ENCODE peak calls at places on chromosomes 3 and 15, in five cellular contexts. One of them, this sample, is unnamed. For H3K9me3, the result is how much of the 10 kb centered on the place peaks cover.

GRCh38 chr3:188947401-188947982 is 224.3 kb upstream of the TPRG1 start:
- DNase-seq in GM23248: peak
- DNase-seq in PC-3: peak
- DNase-seq in fibroblast of lung: peak
- DNase-seq in endothelial cell of umbilical vein: peak
- DNase-seq in this sample: peak

GRCh38 chr3:71163216-71163918 is 420.2 kb downstream of the FOXP1 start:
- DNase-seq in GM23248: no peak
- DNase-seq in PC-3: no peak
- DNase-seq in fibroblast of lung: peak
- DNase-seq in endothelial cell of umbilical vein: peak
- DNase-seq in this sample: no peak

GRCh38 chr3:113304856-113305540 is 93.6 kb downstream of the BOC start:
- DNase-seq in GM23248: peak
- DNase-seq in PC-3: peak
- DNase-seq in fibroblast of lung: no peak
- DNase-seq in endothelial cell of umbilical vein: no peak
- DNase-seq in this sample: peak

GRCh38 chr3:196634224-196634623 is 5.3 kb upstream of the NRROS start:
- DNase-seq in GM23248: no peak
- DNase-seq in PC-3: no peak
- DNase-seq in fibroblast of lung: no peak
- DNase-seq in endothelial cell of umbilical vein: no peak
- DNase-seq in this sample: no peak

GRCh38 chr3:100401674-100402036 is 316 bp downstream of the LNP1 start:
- DNase-seq in GM23248: peak
- DNase-seq in PC-3: peak
- DNase-seq in fibroblast of lung: peak
- DNase-seq in endothelial cell of umbilical vein: no peak
- DNase-seq in this sample: peak

GRCh38 chr3:68306571-68306970 is 625.8 kb downstream of the TAFA4 start:
- DNase-seq in GM23248: peak
- DNase-seq in PC-3: peak
- DNase-seq in fibroblast of lung: no peak
- DNase-seq in endothelial cell of umbilical vein: no peak
- DNase-seq in this sample: peak

GRCh38 chr3:158420654-158421396 is 150.2 kb upstream of the MLF1 start:
- DNase-seq in GM23248: peak
- DNase-seq in PC-3: peak
- DNase-seq in fibroblast of lung: peak
- DNase-seq in endothelial cell of umbilical vein: no peak
- DNase-seq in this sample: peak

GRCh38 chr15:60407406-60407805 is 9.6 kb upstream of the ANXA2 start:
- DNase-seq in GM23248: peak
- DNase-seq in PC-3: peak
- DNase-seq in fibroblast of lung: peak
- DNase-seq in endothelial cell of umbilical vein: peak
- DNase-seq in this sample: peak

GRCh38 chr3:125670945-125671344 is 75.6 kb upstream of the OSBPL11 start:
- DNase-seq in GM23248: no peak
- DNase-seq in PC-3: no peak
- DNase-seq in fibroblast of lung: no peak
- DNase-seq in endothelial cell of umbilical vein: no peak
- DNase-seq in this sample: no peak

GRCh38 chr3:72591522-72592421 is 256.5 kb downstream of the SHQ1 start:
- DNase-seq in GM23248: peak
- DNase-seq in PC-3: peak
- DNase-seq in fibroblast of lung: peak
- DNase-seq in endothelial cell of umbilical vein: no peak
- DNase-seq in this sample: peak

GRCh38 chr3:51436998-51437639 is 46.0 kb downstream of the RBM15B start:
- DNase-seq in GM23248: no peak
- DNase-seq in PC-3: peak
- DNase-seq in fibroblast of lung: peak
- DNase-seq in endothelial cell of umbilical vein: no peak
- DNase-seq in this sample: no peak

GRCh38 chr15:36911322-36911944 is 188.9 kb downstream of the MEIS2 start:
- DNase-seq in GM23248: peak
- DNase-seq in PC-3: peak
- DNase-seq in fibroblast of lung: peak
- DNase-seq in endothelial cell of umbilical vein: peak
- DNase-seq in this sample: peak

GRCh38 chr3:56923546-56924224 is 121.9 kb upstream of the ARHGEF3 start:
- DNase-seq in GM23248: peak
- DNase-seq in PC-3: peak
- DNase-seq in fibroblast of lung: peak
- DNase-seq in endothelial cell of umbilical vein: peak
- DNase-seq in this sample: peak

GRCh38 chr3:49158792-49159191 is 7.3 kb downstream of the CCDC71 start:
- DNase-seq in GM23248: no peak
- DNase-seq in PC-3: no peak
- DNase-seq in fibroblast of lung: no peak
- DNase-seq in endothelial cell of umbilical vein: no peak
- DNase-seq in this sample: no peak

GRCh38 chr3:49161197-49161596 is 4.9 kb downstream of the CCDC71 start:
- DNase-seq in GM23248: no peak
- DNase-seq in PC-3: no peak
- DNase-seq in fibroblast of lung: no peak
- DNase-seq in endothelial cell of umbilical vein: no peak
- DNase-seq in this sample: no peak

GRCh38 chr3:49153349-49153912 is 12.7 kb downstream of the CCDC71 start:
- DNase-seq in GM23248: no peak
- DNase-seq in PC-3: no peak
- DNase-seq in fibroblast of lung: no peak
- DNase-seq in endothelial cell of umbilical vein: no peak
- DNase-seq in this sample: no peak

GRCh38 chr3:49158108-49158709 is 7.9 kb downstream of the CCDC71 start:
- DNase-seq in GM23248: peak
- DNase-seq in PC-3: peak
- DNase-seq in fibroblast of lung: no peak
- DNase-seq in endothelial cell of umbilical vein: no peak
- DNase-seq in this sample: no peak

GRCh38 chr3:49157289-49157688 is 8.8 kb downstream of the CCDC71 start:
- DNase-seq in GM23248: no peak
- DNase-seq in PC-3: peak
- DNase-seq in fibroblast of lung: no peak
- DNase-seq in endothelial cell of umbilical vein: no peak
- DNase-seq in this sample: no peak
- H3K4me3 ChIP-seq in GM23248: no peak
- H3K4me3 ChIP-seq in PC-3: no peak
- H3K4me3 ChIP-seq in fibroblast of lung: no peak
- H3K4me3 ChIP-seq in endothelial cell of umbilical vein: no peak
- H3K4me3 ChIP-seq in this sample: no peak

GRCh38 chr15:72057548-72058091 is 60.3 kb downstream of the MYO9A start:
- DNase-seq in GM23248: no peak
- DNase-seq in PC-3: no peak
- DNase-seq in fibroblast of lung: no peak
- DNase-seq in endothelial cell of umbilical vein: peak
- DNase-seq in this sample: no peak
- H3K9ac ChIP-seq in GM23248: no peak
- H3K9ac ChIP-seq in PC-3: no peak
- H3K9ac ChIP-seq in fibroblast of lung: no peak
- H3K9ac ChIP-seq in endothelial cell of umbilical vein: no peak
- H3K9ac ChIP-seq in this sample: peak

GRCh38 chr3:149198611-149199010 is 23.0 kb downstream of the CP start:
- DNase-seq in GM23248: peak
- DNase-seq in PC-3: no peak
- DNase-seq in fibroblast of lung: peak
- DNase-seq in endothelial cell of umbilical vein: no peak
- DNase-seq in this sample: peak
- H3K9me3 ChIP-seq in GM23248: under half
- H3K9me3 ChIP-seq in PC-3: under half
- H3K9me3 ChIP-seq in fibroblast of lung: under half
- H3K9me3 ChIP-seq in endothelial cell of umbilical vein: under half
- H3K9me3 ChIP-seq in this sample: under half

DNA sequence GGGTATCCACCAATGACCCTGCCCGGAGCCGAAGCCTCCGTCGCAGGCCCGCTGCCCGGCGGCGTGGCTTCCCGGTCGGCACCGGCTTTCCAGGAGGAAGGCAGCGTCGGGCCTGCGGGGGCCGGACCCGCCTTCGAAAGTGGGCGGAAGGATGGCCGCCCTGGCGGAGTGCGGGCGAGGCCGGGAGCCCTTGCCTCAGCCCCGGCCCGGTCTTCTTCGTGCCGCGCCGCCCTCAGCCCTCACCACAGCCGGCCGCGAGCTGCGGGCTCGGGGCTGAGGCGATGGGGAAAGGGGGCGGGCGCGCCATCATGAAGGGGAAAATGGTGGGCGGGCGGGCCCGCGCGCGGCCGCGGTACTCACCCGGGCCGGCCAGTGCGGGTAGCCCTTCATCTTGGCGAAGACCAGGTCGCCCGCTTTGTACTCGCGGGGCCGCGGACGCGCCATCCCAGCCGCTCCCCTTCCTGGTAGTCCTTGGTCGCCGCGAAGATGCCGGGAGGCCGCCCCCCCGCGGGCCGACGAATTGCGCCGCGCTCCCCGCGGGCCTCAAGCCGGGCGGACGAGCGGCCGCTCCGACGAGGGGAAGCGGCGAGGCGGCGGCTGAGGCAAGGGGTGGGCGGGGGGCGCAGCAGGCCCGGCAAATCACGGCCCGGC is 527 bp downstream of the HDGFL3 start:
- DNase-seq in GM23248: peak
- DNase-seq in PC-3: peak
- DNase-seq in fibroblast of lung: peak
- DNase-seq in endothelial cell of umbilical vein: peak
- DNase-seq in this sample: peak
- H3K4me3 ChIP-seq in GM23248: peak
- H3K4me3 ChIP-seq in PC-3: peak
- H3K4me3 ChIP-seq in fibroblast of lung: peak
- H3K4me3 ChIP-seq in endothelial cell of umbilical vein: peak
- H3K4me3 ChIP-seq in this sample: peak

DNA sequence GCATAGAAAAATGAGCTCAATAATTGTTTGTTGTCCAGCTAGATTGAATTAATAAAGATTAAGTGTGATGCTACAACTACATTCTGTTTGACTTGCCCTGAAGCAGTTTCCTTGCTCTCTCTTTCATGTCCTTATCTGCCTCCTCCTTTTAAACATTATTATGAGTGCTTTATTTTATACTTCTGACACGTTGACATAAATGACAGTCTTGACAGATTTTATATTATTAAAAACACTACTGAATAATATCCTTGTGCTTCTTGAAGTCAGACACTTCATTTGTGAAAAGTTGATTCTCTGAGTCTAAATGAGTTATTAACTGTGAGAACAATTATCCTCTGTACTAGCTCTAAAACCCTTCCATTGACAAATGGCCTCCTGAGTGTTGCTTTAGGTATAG is 58.2 kb downstream of the PLCL2 start:
- DNase-seq in GM23248: no peak
- DNase-seq in PC-3: no peak
- DNase-seq in fibroblast of lung: no peak
- DNase-seq in endothelial cell of umbilical vein: no peak
- DNase-seq in this sample: no peak
- H3K9ac ChIP-seq in GM23248: no peak
- H3K9ac ChIP-seq in PC-3: no peak
- H3K9ac ChIP-seq in fibroblast of lung: no peak
- H3K9ac ChIP-seq in endothelial cell of umbilical vein: no peak
- H3K9ac ChIP-seq in this sample: no peak

GRCh38 chr3:131163-131889 is 65.2 kb upstream of the CHL1 start:
- DNase-seq in GM23248: no peak
- DNase-seq in PC-3: no peak
- DNase-seq in fibroblast of lung: no peak
- DNase-seq in endothelial cell of umbilical vein: no peak
- DNase-seq in this sample: no peak
- H3K9me3 ChIP-seq in GM23248: under half
- H3K9me3 ChIP-seq in PC-3: under half
- H3K9me3 ChIP-seq in fibroblast of lung: under half
- H3K9me3 ChIP-seq in endothelial cell of umbilical vein: under half
- H3K9me3 ChIP-seq in this sample: under half